ENCODE peak calls at places on chromosomes 3 and 15, in four cellular contexts. One of them, this sample, is unnamed.

GRCh38 chr3:109897734-109898133 is 560.4 kb upstream of the DPPA4 start:
- DNase-seq in HepG2: no peak
- DNase-seq in WTC11: no peak
- DNase-seq in HCT116: no peak
- DNase-seq in this sample: no peak

GRCh38 chr3:87161486-87161885 is 65.6 kb upstream of the CHMP2B start:
- DNase-seq in HCT116: no peak
- DNase-seq in WTC11: no peak
- DNase-seq in HepG2: no peak
- DNase-seq in this sample: no peak

GRCh38 chr3:133962879-133963278 is 66.8 kb downstream of the SLCO2A1 start:
- DNase-seq in HCT116: no peak
- DNase-seq in HepG2: no peak
- DNase-seq in WTC11: no peak
- DNase-seq in this sample: no peak

GRCh38 chr3:127238602-127239001 is 45.7 kb downstream of the PRR23E start:
- DNase-seq in HCT116: no peak
- DNase-seq in WTC11: no peak
- DNase-seq in HepG2: no peak
- DNase-seq in this sample: no peak

GRCh38 chr3:46874430-46874829 is 3.1 kb upstream of the PTH1R start:
- DNase-seq in HCT116: no peak
- DNase-seq in HepG2: no peak
- DNase-seq in WTC11: no peak
- DNase-seq in this sample: no peak

GRCh38 chr3:136883967-136884720 is 22.1 kb downstream of the NCK1 start:
- DNase-seq in HepG2: no peak
- DNase-seq in HCT116: no peak
- DNase-seq in WTC11: no peak
- DNase-seq in this sample: no peak

GRCh38 chr3:127764841-127765362 is 57.4 kb downstream of the MGLL start:
- DNase-seq in WTC11: no peak
- DNase-seq in HepG2: no peak
- DNase-seq in HCT116: no peak
- DNase-seq in this sample: no peak

GRCh38 chr15:39426552-39427532 is 154.0 kb upstream of the THBS1 start:
- DNase-seq in WTC11: no peak
- DNase-seq in HCT116: no peak
- DNase-seq in HepG2: no peak
- DNase-seq in this sample: no peak

GRCh38 chr3:31466016-31466415 is 66.7 kb upstream of the STT3B start:
- DNase-seq in WTC11: no peak
- DNase-seq in HCT116: no peak
- DNase-seq in HepG2: no peak
- DNase-seq in this sample: no peak

GRCh38 chr3:45178131-45179023 is 32.2 kb upstream of the CDCP1 start:
- DNase-seq in HCT116: no peak
- DNase-seq in WTC11: no peak
- DNase-seq in HepG2: no peak
- DNase-seq in this sample: no peak

GRCh38 chr3:10142707-10143560 is 1.4 kb downstream of the VHL start:
- DNase-seq in HepG2: no peak
- DNase-seq in HCT116: no peak
- DNase-seq in WTC11: no peak
- DNase-seq in this sample: peak

GRCh38 chr3:141104151-141104741 is 53.1 kb downstream of the SPSB4 start:
- DNase-seq in HCT116: no peak
- DNase-seq in HepG2: no peak
- DNase-seq in WTC11: no peak
- DNase-seq in this sample: no peak

GRCh38 chr15:69623521-69624513 is 171.2 kb downstream of the RPLP1 start:
- DNase-seq in WTC11: no peak
- DNase-seq in HepG2: no peak
- DNase-seq in HCT116: no peak
- DNase-seq in this sample: no peak

GRCh38 chr3:119681279-119681678 is 4.1 kb upstream of the COX17 start:
- DNase-seq in HepG2: peak
- DNase-seq in HCT116: peak
- DNase-seq in WTC11: no peak
- DNase-seq in this sample: no peak

GRCh38 chr3:49786357-49787181 is at the start of gene IP6K1:
- DNase-seq in HepG2: peak
- DNase-seq in HCT116: peak
- DNase-seq in WTC11: peak
- DNase-seq in this sample: peak

GRCh38 chr3:63146154-63146553 is 132.0 kb upstream of the SYNPR start:
- DNase-seq in HCT116: no peak
- DNase-seq in WTC11: no peak
- DNase-seq in HepG2: no peak
- DNase-seq in this sample: no peak
- TF ChIP-seq SP1 in HCT116: no peak
- TF ChIP-seq SP1 in WTC11: no peak
- TF ChIP-seq SP1 in HepG2: no peak
- TF ChIP-seq SP1 in this sample: no peak

GRCh38 chr3:139737682-139738361 is 60.0 kb upstream of the NMNAT3 start:
- DNase-seq in WTC11: no peak
- DNase-seq in HepG2: no peak
- DNase-seq in HCT116: no peak
- DNase-seq in this sample: no peak
- TF ChIP-seq SP1 in WTC11: no peak
- TF ChIP-seq SP1 in HepG2: no peak
- TF ChIP-seq SP1 in HCT116: no peak
- TF ChIP-seq SP1 in this sample: no peak

GRCh38 chr3:57983734-57984518 is 24.3 kb upstream of the FLNB start:
- DNase-seq in HCT116: no peak
- DNase-seq in WTC11: no peak
- DNase-seq in HepG2: peak
- DNase-seq in this sample: no peak
- TF ChIP-seq SP1 in HCT116: peak
- TF ChIP-seq SP1 in WTC11: no peak
- TF ChIP-seq SP1 in HepG2: no peak
- TF ChIP-seq SP1 in this sample: no peak

GRCh38 chr15:58840048-58840447 is 68.9 kb downstream of the MINDY2 start:
- DNase-seq in HCT116: no peak
- DNase-seq in WTC11: no peak
- DNase-seq in HepG2: no peak
- DNase-seq in this sample: no peak
- TF ChIP-seq SP1 in HCT116: no peak
- TF ChIP-seq SP1 in WTC11: no peak
- TF ChIP-seq SP1 in HepG2: no peak
- TF ChIP-seq SP1 in this sample: no peak

DNA sequence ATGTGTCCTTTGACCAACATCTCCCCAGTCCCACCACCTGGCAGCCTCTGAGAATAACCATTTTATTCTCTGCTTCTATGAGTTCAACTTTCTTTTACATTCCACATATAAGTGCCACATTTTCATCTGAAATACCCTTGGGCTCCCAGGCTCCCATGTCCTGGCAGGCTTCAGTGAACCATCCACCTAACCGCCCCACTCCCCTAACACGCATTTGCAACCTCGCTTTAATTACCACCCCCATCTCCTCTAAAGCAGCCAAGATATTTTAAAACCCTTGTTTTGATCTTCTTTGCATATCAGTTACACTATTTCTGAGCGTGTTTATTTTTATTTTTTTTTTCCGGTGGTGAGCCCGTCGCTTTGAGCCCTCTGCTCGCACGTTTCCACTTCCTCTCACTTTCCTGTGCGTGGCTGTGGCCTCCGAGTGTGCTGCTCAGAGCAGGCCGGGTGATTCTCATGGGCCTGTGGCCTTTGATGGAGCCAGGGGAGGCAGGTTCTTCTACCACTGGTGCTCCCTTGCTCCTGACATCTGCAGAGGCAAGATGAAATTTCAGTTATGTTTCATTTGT is 195.4 kb upstream of the LPP start:
- DNase-seq in WTC11: no peak
- DNase-seq in HCT116: no peak
- DNase-seq in HepG2: no peak
- DNase-seq in this sample: no peak
- TF ChIP-seq SP1 in WTC11: no peak
- TF ChIP-seq SP1 in HCT116: no peak
- TF ChIP-seq SP1 in HepG2: no peak
- TF ChIP-seq SP1 in this sample: no peak

GRCh38 chr3:76039431-76039830 is 254.1 kb upstream of the ZNF717 start:
- DNase-seq in HepG2: no peak
- DNase-seq in WTC11: no peak
- DNase-seq in HCT116: no peak
- DNase-seq in this sample: no peak

GRCh38 chr3:76043746-76044145 is 258.4 kb upstream of the ZNF717 start:
- DNase-seq in WTC11: no peak
- DNase-seq in HepG2: no peak
- DNase-seq in HCT116: no peak
- DNase-seq in this sample: no peak

GRCh38 chr3:76034652-76035051 is 249.3 kb upstream of the ZNF717 start:
- DNase-seq in HepG2: no peak
- DNase-seq in WTC11: no peak
- DNase-seq in HCT116: no peak
- DNase-seq in this sample: no peak

GRCh38 chr3:76040946-76041345 is 255.6 kb upstream of the ZNF717 start:
- DNase-seq in HCT116: no peak
- DNase-seq in WTC11: no peak
- DNase-seq in HepG2: no peak
- DNase-seq in this sample: no peak

DNA sequence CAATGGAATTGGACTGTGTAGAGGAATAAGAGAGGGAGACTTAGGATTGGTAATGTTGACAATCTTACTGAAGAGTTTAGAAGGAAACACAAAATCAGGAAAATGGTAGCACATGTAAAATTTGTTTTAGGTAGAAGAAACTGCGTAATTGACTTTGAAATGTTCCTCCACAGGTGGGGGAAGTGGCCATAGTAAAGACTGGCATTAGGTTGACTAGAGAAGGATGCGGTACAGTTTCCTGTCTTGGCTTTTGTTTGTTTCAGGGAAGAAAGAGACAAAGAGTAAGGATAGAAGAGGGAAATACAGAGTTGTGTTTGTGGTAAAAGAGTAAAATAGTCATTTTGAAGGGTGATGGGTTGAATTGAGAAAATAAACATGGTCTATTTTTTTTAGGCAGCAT is 253.6 kb upstream of the ZNF717 start:
- DNase-seq in HepG2: no peak
- DNase-seq in HCT116: no peak
- DNase-seq in WTC11: no peak
- DNase-seq in this sample: no peak
- TF ChIP-seq SP1 in HepG2: no peak
- TF ChIP-seq SP1 in HCT116: no peak
- TF ChIP-seq SP1 in WTC11: no peak
- TF ChIP-seq SP1 in this sample: no peak

DNA sequence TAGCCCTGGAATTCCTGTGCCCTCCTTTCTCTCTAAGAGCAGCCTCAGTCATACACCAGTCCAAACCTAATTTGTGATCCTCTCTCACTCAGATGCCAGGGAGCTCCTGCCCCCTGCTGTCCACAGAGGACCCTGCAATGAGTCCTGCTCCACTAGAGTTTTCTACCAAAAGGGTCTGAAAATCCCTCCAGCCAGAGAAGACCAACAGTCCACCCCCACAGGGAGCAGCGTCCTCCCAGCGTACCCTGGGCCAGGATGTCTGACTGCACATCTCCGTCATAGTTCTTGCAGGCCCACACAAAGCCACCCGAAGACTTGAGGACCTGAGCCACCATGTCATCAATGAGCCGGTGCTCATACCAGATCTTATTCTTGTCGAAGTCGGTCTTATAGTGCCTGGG is 15.4 kb downstream of the IDH2 start:
- DNase-seq in HCT116: no peak
- DNase-seq in WTC11: peak
- DNase-seq in HepG2: peak
- DNase-seq in this sample: peak
- TF ChIP-seq SP1 in HCT116: no peak
- TF ChIP-seq SP1 in WTC11: no peak
- TF ChIP-seq SP1 in HepG2: no peak
- TF ChIP-seq SP1 in this sample: no peak

GRCh38 chr15:68347392-68347791 is 69.8 kb downstream of the FEM1B start:
- DNase-seq in HCT116: no peak
- DNase-seq in HepG2: no peak
- DNase-seq in WTC11: no peak
- DNase-seq in this sample: no peak
- TF ChIP-seq SP1 in HCT116: no peak
- TF ChIP-seq SP1 in HepG2: no peak
- TF ChIP-seq SP1 in WTC11: no peak
- TF ChIP-seq SP1 in this sample: no peak